ENCODE peak calls at places on chromosomes 11 and 22, in four cellular contexts. Z is NCI-H2171, K is anterior cingulate cortex, V is progenitor cell of endocrine pancreas. U is an unnamed sample.

GRCh38 chr11:69344570-69345145 is 50.7 kb downstream of the MYEOV start:
- DNase-seq in Z (no peak), V (no peak), K (no peak), U (no peak)

GRCh38 chr11:85947431-85948272 is 92.5 kb downstream of the CCDC83 start:
- DNase-seq in V (no peak), Z (no peak), K (no peak), U (peak; percentile 81)

GRCh38 chr11:57223601-57224000 is 13.4 kb downstream of the APLNR start:
- DNase-seq in V (no peak), K (no peak), Z (no peak), U (no peak)

GRCh38 chr11:105168457-105168856 is 28.9 kb upstream of the CARD18 start:
- DNase-seq in V (no peak), K (no peak), Z (no peak), U (no peak)

GRCh38 chr11:94794287-94795168 is 26.4 kb downstream of the AMOTL1 start:
- DNase-seq in V (no peak), K (no peak), Z (no peak), U (no peak)

GRCh38 chr11:77569671-77570070 is 20.1 kb upstream of the AQP11 start:
- DNase-seq in Z (no peak), K (no peak), V (no peak), U (no peak)

GRCh38 chr11:73228268-73229134 is 10.4 kb downstream of the P2RY2 start:
- DNase-seq in V (no peak), K (no peak), Z (no peak), U (no peak)

GRCh38 chr11:96188625-96189006 is 154.4 kb downstream of the MAML2 start:
- DNase-seq in V (no peak), Z (no peak), K (no peak), U (no peak)

GRCh38 chr11:124150684-124151083 is 32.5 kb upstream of the OR10D3 start:
- DNase-seq in Z (no peak), V (no peak), K (no peak), U (no peak)

GRCh38 chr11:10350341-10350740 is 45.5 kb downstream of the ADM start:
- DNase-seq in K (no peak), Z (no peak), V (no peak), U (no peak)

GRCh38 chr11:128937480-128937879 is 5.2 kb downstream of the TP53AIP1 start:
- DNase-seq in V (no peak), K (no peak), Z (no peak), U (no peak)

GRCh38 chr22:47474895-47475294 is 712.4 kb downstream of the TBC1D22A start:
- DNase-seq in Z (no peak), V (no peak), K (no peak), U (no peak)

GRCh38 chr11:108019870-108020540 is 11.3 kb downstream of the CUL5 start:
- DNase-seq in K (no peak), Z (no peak), V (no peak), U (no peak)

GRCh38 chr11:17386331-17387084 is 2.0 kb downstream of the KCNJ11 start:
- DNase-seq in Z (no peak), K (no peak), V (peak; percentile 40), U (peak; percentile 52)

GRCh38 chr11:126090452-126090851 is 27.8 kb upstream of the CDON start:
- DNase-seq in V (no peak), K (no peak), Z (no peak), U (no peak)

GRCh38 chr11:101759771-101760450 is 154.9 kb upstream of the CEP126 start:
- DNase-seq in Z (no peak), V (no peak), K (no peak), U (no peak)

GRCh38 chr11:68845351-68846002 is 3.8 kb upstream of the CPT1A start:
- DNase-seq in K (no peak), V (no peak), Z (no peak), U (no peak)

GRCh38 chr11:45892856-45893255 is 7.4 kb downstream of the MAPK8IP1 start:
- DNase-seq in V (no peak), K (no peak), Z (no peak), U (no peak)

GRCh38 chr11:94558932-94559331 is 8.2 kb upstream of the PIWIL4 start:
- DNase-seq in V (no peak), K (no peak), Z (no peak), U (no peak)

GRCh38 chr11:19633276-19633675 is 79.4 kb upstream of the NAV2 start:
- DNase-seq in K (no peak), Z (no peak), V (no peak), U (peak; percentile 44)

GRCh38 chr11:117815262-117815803 is 9.2 kb downstream of the FXYD2 start:
- DNase-seq in V (no peak), Z (no peak), K (no peak), U (peak; percentile 31)

GRCh38 chr11:10365045-10365444 is 60.2 kb downstream of the ADM start:
- DNase-seq in K (no peak), Z (no peak), V (no peak), U (no peak)

GRCh38 chr22:26310616-26311015 is 118.4 kb upstream of the ASPHD2 start:
- DNase-seq in Z (no peak), V (no peak), K (no peak), U (no peak)

GRCh38 chr11:20275987-20276660 is 87.4 kb upstream of the HTATIP2 start:
- DNase-seq in Z (no peak), K (no peak), V (no peak), U (no peak)